ENCODE peak calls at places on chromosome 15, in six cellular contexts. One of them, this sample, is unnamed.

GRCh38 chr15:70772402-70772801 is 9.0 kb upstream of the UACA start:
- DNase-seq in HAP-1: no peak
- DNase-seq in sigmoid colon: no peak
- DNase-seq in Panc1: no peak
- DNase-seq in heart right ventricle: no peak
- DNase-seq in GM23248: peak
- DNase-seq in this sample: no peak

GRCh38 chr15:94586099-94586498 is 354.7 kb downstream of the MCTP2 start:
- DNase-seq in HAP-1: no peak
- DNase-seq in sigmoid colon: no peak
- DNase-seq in Panc1: no peak
- DNase-seq in heart right ventricle: no peak
- DNase-seq in GM23248: no peak
- DNase-seq in this sample: no peak

GRCh38 chr15:35166730-35167359 is 81.8 kb upstream of the NANOGP8 start:
- DNase-seq in HAP-1: no peak
- DNase-seq in sigmoid colon: no peak
- DNase-seq in Panc1: no peak
- DNase-seq in heart right ventricle: no peak
- DNase-seq in GM23248: no peak
- DNase-seq in this sample: no peak

GRCh38 chr15:60128000-60128376 is 123.9 kb downstream of the FOXB1 start:
- DNase-seq in HAP-1: no peak
- DNase-seq in sigmoid colon: peak
- DNase-seq in Panc1: no peak
- DNase-seq in heart right ventricle: no peak
- DNase-seq in GM23248: peak
- DNase-seq in this sample: no peak

GRCh38 chr15:44129911-44130310 is 65.2 kb downstream of the FRMD5 start:
- DNase-seq in HAP-1: no peak
- DNase-seq in sigmoid colon: no peak
- DNase-seq in Panc1: no peak
- DNase-seq in heart right ventricle: no peak
- DNase-seq in GM23248: no peak
- DNase-seq in this sample: no peak

GRCh38 chr15:60392986-60393811 is 4.6 kb downstream of the ANXA2 start:
- DNase-seq in HAP-1: peak
- DNase-seq in sigmoid colon: peak
- DNase-seq in Panc1: peak
- DNase-seq in heart right ventricle: no peak
- DNase-seq in GM23248: peak
- DNase-seq in this sample: peak

GRCh38 chr15:45228931-45229330 is 23.1 kb upstream of the SLC28A2 start:
- DNase-seq in HAP-1: no peak
- DNase-seq in sigmoid colon: no peak
- DNase-seq in Panc1: no peak
- DNase-seq in heart right ventricle: no peak
- DNase-seq in GM23248: peak
- DNase-seq in this sample: no peak

GRCh38 chr15:47856071-47856470 is 138.8 kb downstream of the SEMA6D start:
- DNase-seq in HAP-1: no peak
- DNase-seq in sigmoid colon: no peak
- DNase-seq in Panc1: no peak
- DNase-seq in heart right ventricle: no peak
- DNase-seq in GM23248: no peak
- DNase-seq in this sample: no peak

GRCh38 chr15:94237903-94238302 is 6.5 kb downstream of the MCTP2 start:
- DNase-seq in HAP-1: no peak
- DNase-seq in sigmoid colon: no peak
- DNase-seq in Panc1: no peak
- DNase-seq in heart right ventricle: no peak
- DNase-seq in GM23248: no peak
- DNase-seq in this sample: no peak

GRCh38 chr15:83206971-83207621 is 527 bp downstream of the HDGFL3 start:
- DNase-seq in HAP-1: peak
- DNase-seq in sigmoid colon: peak
- DNase-seq in Panc1: no peak
- DNase-seq in heart right ventricle: peak
- DNase-seq in GM23248: peak
- DNase-seq in this sample: peak

GRCh38 chr15:67544475-67544874 is 2.0 kb downstream of the MAP2K5 start:
- DNase-seq in HAP-1: no peak
- DNase-seq in sigmoid colon: no peak
- DNase-seq in Panc1: no peak
- DNase-seq in heart right ventricle: no peak
- DNase-seq in GM23248: no peak
- DNase-seq in this sample: no peak

GRCh38 chr15:71125831-71126453 is 10.7 kb downstream of the THSD4 start:
- DNase-seq in HAP-1: peak
- DNase-seq in sigmoid colon: no peak
- DNase-seq in Panc1: no peak
- DNase-seq in heart right ventricle: no peak
- DNase-seq in GM23248: peak
- DNase-seq in this sample: peak

GRCh38 chr15:75891895-75892294 is 11.8 kb upstream of the FBXO22 start:
- DNase-seq in HAP-1: no peak
- DNase-seq in sigmoid colon: no peak
- DNase-seq in Panc1: no peak
- DNase-seq in heart right ventricle: no peak
- DNase-seq in GM23248: peak
- DNase-seq in this sample: no peak

GRCh38 chr15:43187544-43188155 is 2.4 kb downstream of the CCNDBP1 start:
- DNase-seq in HAP-1: no peak
- DNase-seq in sigmoid colon: no peak
- DNase-seq in Panc1: no peak
- DNase-seq in heart right ventricle: no peak
- DNase-seq in GM23248: peak
- DNase-seq in this sample: peak

GRCh38 chr15:38253448-38253847 is 812 bp downstream of the SPRED1 start:
- DNase-seq in HAP-1: no peak
- DNase-seq in sigmoid colon: no peak
- DNase-seq in Panc1: no peak
- DNase-seq in heart right ventricle: no peak
- DNase-seq in GM23248: peak
- DNase-seq in this sample: no peak

GRCh38 chr15:72271895-72272212 is 500 bp downstream of the PARP6 start:
- DNase-seq in HAP-1: peak
- DNase-seq in sigmoid colon: no peak
- DNase-seq in Panc1: no peak
- DNase-seq in heart right ventricle: no peak
- DNase-seq in GM23248: peak
- DNase-seq in this sample: peak

GRCh38 chr15:90174140-90174891 is 26.8 kb upstream of the SEMA4B start:
- DNase-seq in HAP-1: no peak
- DNase-seq in sigmoid colon: peak
- DNase-seq in Panc1: no peak
- DNase-seq in heart right ventricle: peak
- DNase-seq in GM23248: peak
- DNase-seq in this sample: peak

GRCh38 chr15:90813796-90814192 is 54.6 kb upstream of the FURIN start:
- DNase-seq in HAP-1: no peak
- DNase-seq in sigmoid colon: no peak
- DNase-seq in Panc1: no peak
- DNase-seq in heart right ventricle: no peak
- DNase-seq in GM23248: no peak
- DNase-seq in this sample: no peak

GRCh38 chr15:87348746-87349145 is 907.8 kb downstream of the NTRK3 start:
- DNase-seq in HAP-1: no peak
- DNase-seq in sigmoid colon: no peak
- DNase-seq in Panc1: no peak
- DNase-seq in heart right ventricle: no peak
- DNase-seq in GM23248: peak
- DNase-seq in this sample: no peak

GRCh38 chr15:28021281-28022039 is 77.7 kb downstream of the OCA2 start:
- DNase-seq in HAP-1: peak
- DNase-seq in sigmoid colon: no peak
- DNase-seq in Panc1: no peak
- DNase-seq in heart right ventricle: no peak
- DNase-seq in GM23248: peak
- DNase-seq in this sample: peak

GRCh38 chr15:71170163-71170562 is 54.9 kb downstream of the THSD4 start:
- DNase-seq in HAP-1: no peak
- DNase-seq in sigmoid colon: no peak
- DNase-seq in Panc1: no peak
- DNase-seq in heart right ventricle: no peak
- DNase-seq in GM23248: no peak
- DNase-seq in this sample: no peak

GRCh38 chr15:84827246-84827645 is 10.1 kb downstream of the ALPK3 start:
- DNase-seq in HAP-1: no peak
- DNase-seq in sigmoid colon: no peak
- DNase-seq in Panc1: no peak
- DNase-seq in heart right ventricle: no peak
- DNase-seq in GM23248: no peak
- DNase-seq in this sample: no peak

GRCh38 chr15:101047301-101047781 is 128.2 kb downstream of the LRRK1 start:
- DNase-seq in HAP-1: no peak
- DNase-seq in sigmoid colon: peak
- DNase-seq in Panc1: no peak
- DNase-seq in heart right ventricle: no peak
- DNase-seq in GM23248: no peak
- DNase-seq in this sample: no peak

GRCh38 chr15:88802250-88802990 is 816 bp upstream of the ACAN start:
- DNase-seq in HAP-1: no peak
- DNase-seq in sigmoid colon: no peak
- DNase-seq in Panc1: no peak
- DNase-seq in heart right ventricle: no peak
- DNase-seq in GM23248: no peak
- DNase-seq in this sample: no peak
- H3K4me3 ChIP-seq in HAP-1: no peak
- H3K4me3 ChIP-seq in sigmoid colon: peak
- H3K4me3 ChIP-seq in Panc1: no peak
- H3K4me3 ChIP-seq in heart right ventricle: no peak
- H3K4me3 ChIP-seq in GM23248: no peak
- H3K4me3 ChIP-seq in this sample: no peak

DNA sequence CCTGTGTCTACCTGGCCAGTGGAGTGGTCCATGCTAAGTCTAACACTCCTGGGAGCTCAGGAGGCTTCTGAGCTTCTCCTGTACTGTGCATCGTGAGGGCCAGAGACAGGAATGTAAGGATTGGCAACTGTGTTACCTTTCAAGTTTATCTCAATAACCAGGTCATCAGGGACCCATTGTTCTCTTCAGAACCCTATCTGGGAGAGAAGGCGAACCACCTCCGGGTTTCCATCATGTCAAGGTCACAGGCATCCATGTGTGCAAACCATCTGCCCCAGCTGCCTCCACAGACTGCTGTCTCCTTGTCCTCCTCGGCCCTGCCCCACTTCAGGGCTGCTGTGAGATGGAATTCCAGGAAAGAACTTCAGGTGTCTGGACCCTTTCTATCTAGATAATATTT is 5.9 kb downstream of the ANKRD63 start:
- DNase-seq in HAP-1: no peak
- DNase-seq in sigmoid colon: no peak
- DNase-seq in Panc1: no peak
- DNase-seq in heart right ventricle: no peak
- DNase-seq in GM23248: no peak
- DNase-seq in this sample: no peak
- H3K4me3 ChIP-seq in HAP-1: no peak
- H3K4me3 ChIP-seq in sigmoid colon: no peak
- H3K4me3 ChIP-seq in Panc1: no peak
- H3K4me3 ChIP-seq in heart right ventricle: no peak
- H3K4me3 ChIP-seq in GM23248: no peak
- H3K4me3 ChIP-seq in this sample: no peak

GRCh38 chr15:29939404-29939803 is 117.1 kb upstream of the TJP1 start:
- DNase-seq in HAP-1: no peak
- DNase-seq in sigmoid colon: no peak
- DNase-seq in Panc1: no peak
- DNase-seq in heart right ventricle: no peak
- DNase-seq in GM23248: peak
- DNase-seq in this sample: no peak

GRCh38 chr15:29945943-29946591 is 123.8 kb upstream of the TJP1 start:
- DNase-seq in HAP-1: no peak
- DNase-seq in sigmoid colon: no peak
- DNase-seq in Panc1: no peak
- DNase-seq in heart right ventricle: no peak
- DNase-seq in GM23248: peak
- DNase-seq in this sample: no peak

GRCh38 chr15:29942144-29942543 is 119.9 kb upstream of the TJP1 start:
- DNase-seq in HAP-1: no peak
- DNase-seq in sigmoid colon: no peak
- DNase-seq in Panc1: no peak
- DNase-seq in heart right ventricle: no peak
- DNase-seq in GM23248: peak
- DNase-seq in this sample: no peak

GRCh38 chr15:29942548-29942947 is 120.3 kb upstream of the TJP1 start:
- DNase-seq in HAP-1: no peak
- DNase-seq in sigmoid colon: no peak
- DNase-seq in Panc1: no peak
- DNase-seq in heart right ventricle: no peak
- DNase-seq in GM23248: no peak
- DNase-seq in this sample: no peak

GRCh38 chr15:29944925-29945324 is 122.7 kb upstream of the TJP1 start:
- DNase-seq in HAP-1: no peak
- DNase-seq in sigmoid colon: no peak
- DNase-seq in Panc1: no peak
- DNase-seq in heart right ventricle: no peak
- DNase-seq in GM23248: peak
- DNase-seq in this sample: no peak
- H3K4me3 ChIP-seq in HAP-1: no peak
- H3K4me3 ChIP-seq in sigmoid colon: no peak
- H3K4me3 ChIP-seq in Panc1: no peak
- H3K4me3 ChIP-seq in heart right ventricle: no peak
- H3K4me3 ChIP-seq in GM23248: no peak
- H3K4me3 ChIP-seq in this sample: no peak

GRCh38 chr15:69003971-69004370 is 10.5 kb upstream of the NOX5 start:
- DNase-seq in HAP-1: no peak
- DNase-seq in sigmoid colon: no peak
- DNase-seq in Panc1: no peak
- DNase-seq in heart right ventricle: no peak
- DNase-seq in GM23248: no peak
- DNase-seq in this sample: no peak

GRCh38 chr15:69000091-69000490 is 14.4 kb upstream of the NOX5 start:
- DNase-seq in HAP-1: no peak
- DNase-seq in sigmoid colon: no peak
- DNase-seq in Panc1: no peak
- DNase-seq in heart right ventricle: no peak
- DNase-seq in GM23248: no peak
- DNase-seq in this sample: no peak

GRCh38 chr15:69000725-69001503 is 13.6 kb upstream of the NOX5 start:
- DNase-seq in HAP-1: no peak
- DNase-seq in sigmoid colon: no peak
- DNase-seq in Panc1: no peak
- DNase-seq in heart right ventricle: no peak
- DNase-seq in GM23248: no peak
- DNase-seq in this sample: peak

GRCh38 chr15:68999091-68999490 is 15.4 kb upstream of the NOX5 start:
- DNase-seq in HAP-1: no peak
- DNase-seq in sigmoid colon: no peak
- DNase-seq in Panc1: no peak
- DNase-seq in heart right ventricle: no peak
- DNase-seq in GM23248: no peak
- DNase-seq in this sample: no peak

DNA sequence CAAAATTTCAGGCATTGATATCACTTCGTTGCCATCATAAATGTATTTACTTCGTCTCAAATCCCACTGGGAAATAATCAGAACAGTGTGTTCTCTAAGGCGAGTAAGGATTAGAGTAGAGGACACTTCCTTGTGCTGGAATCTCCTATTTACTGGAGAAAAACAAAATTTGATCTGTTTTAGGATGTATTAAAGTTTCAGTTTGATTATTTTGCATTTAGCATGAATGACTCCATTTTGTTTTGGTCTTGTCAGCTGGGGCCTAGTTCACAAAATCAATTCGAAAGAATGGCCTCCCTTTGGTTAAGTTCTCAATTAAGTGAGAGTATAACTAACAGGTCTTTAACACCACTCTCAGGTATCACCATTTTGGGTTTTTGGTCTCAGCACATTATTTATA is 11.7 kb upstream of the NOX5 start:
- DNase-seq in HAP-1: no peak
- DNase-seq in sigmoid colon: no peak
- DNase-seq in Panc1: no peak
- DNase-seq in heart right ventricle: no peak
- DNase-seq in GM23248: no peak
- DNase-seq in this sample: no peak
- H3K4me3 ChIP-seq in HAP-1: no peak
- H3K4me3 ChIP-seq in sigmoid colon: no peak
- H3K4me3 ChIP-seq in Panc1: no peak
- H3K4me3 ChIP-seq in heart right ventricle: no peak
- H3K4me3 ChIP-seq in GM23248: no peak
- H3K4me3 ChIP-seq in this sample: no peak